ENCODE peak calls at places on chromosomes 7 and 10, in eight cellular contexts. E is MM.1S; P is skeletal muscle cell; W is stimulated activated CD4-positive, alpha-beta T cell treated with anti-CD3 and anti-CD28 coated beads, Interleukin-1b, Interleukin-23, amount 100 ng/mL, for 4 hours; S is amniotic stem cell; V is foreskin fibroblast; G is MV-4-11; Y is gastrocnemius medialis. H is an unnamed sample.

GRCh38 chr10:76301950-76302349 is 870.5 kb downstream of the LRMDA start:
- DNase-seq in E (no peak), P (no peak), W (no peak), S (no peak), V (no peak), G (no peak), Y (no peak), H (no peak)

GRCh38 chr10:78600740-78601139 is 468.0 kb upstream of the ZMIZ1 start:
- DNase-seq in E (no peak), P (no peak), W (no peak), S (no peak), V (peak), G (no peak), Y (no peak), H (no peak)

GRCh38 chr7:22356010-22356854 is 722 bp downstream of the RAPGEF5 start:
- DNase-seq in E (peak), P (no peak), W (no peak), S (no peak), V (no peak), G (no peak), Y (no peak), H (no peak)

GRCh38 chr10:31725436-31725835 is 203.2 kb downstream of the ARHGAP12 start:
- DNase-seq in E (no peak), P (no peak), W (no peak), S (no peak), V (no peak), G (no peak), Y (no peak), H (no peak)

GRCh38 chr10:15744217-15744865 is 24.6 kb upstream of the ITGA8 start:
- DNase-seq in E (peak), P (no peak), W (peak), S (peak), V (peak), G (peak), Y (no peak), H (no peak)

GRCh38 chr7:149444260-149444659 is 16.6 kb downstream of the ZNF777 start:
- DNase-seq in E (no peak), P (no peak), W (no peak), S (no peak), V (no peak), G (no peak), Y (no peak), H (no peak)

GRCh38 chr7:40826419-40827216 is 691.8 kb downstream of the SUGCT start:
- DNase-seq in E (no peak), P (no peak), W (no peak), S (peak), V (peak), G (no peak), Y (no peak), H (no peak)

GRCh38 chr7:44375236-44375699 is 49.9 kb upstream of the CAMK2B start:
- DNase-seq in E (no peak), P (no peak), W (no peak), S (no peak), V (no peak), G (no peak), Y (no peak), H (no peak)

GRCh38 chr7:123241809-123242208 is 42.0 kb upstream of the SLC13A1 start:
- DNase-seq in E (no peak), P (no peak), W (no peak), S (no peak), V (no peak), G (no peak), Y (no peak), H (no peak)

GRCh38 chr7:132771301-132771730 is 195.0 kb upstream of the PLXNA4 start:
- DNase-seq in E (no peak), P (no peak), W (no peak), S (no peak), V (peak), G (no peak), Y (no peak), H (no peak)

GRCh38 chr10:49539320-49539885 is 482 bp upstream of the ERCC6 start:
- DNase-seq in E (peak), P (no peak), W (peak), S (no peak), V (peak), G (no peak), Y (no peak), H (no peak)

GRCh38 chr10:49008505-49009202 is 69.0 kb upstream of the LRRC18 start:
- DNase-seq in E (no peak), P (no peak), W (no peak), S (no peak), V (no peak), G (no peak), Y (no peak), H (no peak)

GRCh38 chr7:75820688-75821087 is 7.1 kb upstream of the CCL24 start:
- DNase-seq in E (no peak), P (no peak), W (no peak), S (no peak), V (no peak), G (no peak), Y (no peak), H (no peak)

GRCh38 chr7:99693427-99694200 is 13.8 kb upstream of the CYP3A5 start:
- DNase-seq in E (no peak), P (no peak), W (no peak), S (no peak), V (peak), G (no peak), Y (no peak), H (peak)

H was measured in mesothelial cell of epicardium.